ENCODE peak calls at places on chromosome 10, in ten cellular contexts. N is stimulated activated CD4-positive, alpha-beta T cell treated with anti-CD3 and anti-CD28 coated beads, Interleukin-4, amount 100 ng/mL, for 48 hours; Z is mucosa of gallbladder; A is amniotic stem cell; I is ELR; H is HT1080; U is HTR-8/SVneo; L is T-helper 22 cell; C is iPS DF 19.7; W is activated CD4-positive, alpha-beta T cell treated with anti-CD3 and anti-CD28 coated beads for 48 hours. E is an unnamed sample.

GRCh38 chr10:95560288-95561199 is 627 bp downstream of the SORBS1 start:
- DNase-seq in Z (peak; percentile 35), I (peak; percentile 23), C (no peak), L (peak; percentile 17), U (peak; percentile 21), H (peak; percentile 5), W (peak; percentile 52), A (no peak), N (peak; percentile 13), E (no peak)

GRCh38 chr10:85873063-85873462 is 493.5 kb downstream of the GRID1 start:
- DNase-seq in C (no peak), U (no peak), L (no peak), I (no peak), W (no peak), Z (no peak), H (no peak), N (no peak), A (no peak), E (no peak)

GRCh38 chr10:26815500-26815899 is 45.3 kb downstream of the ABI1 start:
- DNase-seq in U (no peak), N (no peak), C (no peak), I (no peak), A (no peak), L (no peak), H (no peak), Z (no peak), W (no peak), E (no peak)

GRCh38 chr10:64379898-64380297 is 858.7 kb downstream of the REEP3 start:
- DNase-seq in A (no peak), I (no peak), U (no peak), C (no peak), W (no peak), N (no peak), H (no peak), L (no peak), Z (no peak), E (no peak)

GRCh38 chr10:115005771-115006170 is 67.8 kb downstream of the TRUB1 start:
- DNase-seq in W (no peak), H (no peak), C (no peak), A (no peak), I (no peak), U (no peak), L (no peak), N (no peak), Z (no peak), E (no peak)

GRCh38 chr10:16867556-16867955 is 50.3 kb upstream of the RSU1 start:
- DNase-seq in Z (no peak), A (no peak), U (peak; percentile 5), W (no peak), I (peak; percentile 73), N (no peak), C (no peak), H (peak; percentile 75), L (no peak), E (peak; percentile 38)

GRCh38 chr10:109966961-109967738 is 40.6 kb upstream of the ADD3 start:
- DNase-seq in Z (no peak), L (no peak), N (no peak), W (no peak), U (peak; percentile 33), H (peak; percentile 76), C (no peak), I (peak; percentile 74), A (no peak), E (no peak)

GRCh38 chr10:99329238-99329890 is at the start of gene CNNM1:
- DNase-seq in U (peak; percentile 23), C (no peak), W (peak; percentile 64), I (peak; percentile 59), H (no peak), Z (no peak), L (no peak), A (no peak), N (peak; percentile 9), E (no peak)

GRCh38 chr10:128031216-128031615 is 95.0 kb downstream of the MKI67 start:
- DNase-seq in U (no peak), W (no peak), C (no peak), I (no peak), Z (no peak), L (no peak), H (no peak), N (no peak), A (no peak), E (no peak)

GRCh38 chr10:132523561-132524442 is 13.8 kb upstream of the INPP5A start:
- DNase-seq in C (no peak), U (no peak), H (no peak), A (no peak), W (no peak), Z (no peak), L (no peak), N (no peak), I (no peak), E (no peak)

GRCh38 chr10:29502351-29502750 is 132.4 kb downstream of the SVIL start:
- DNase-seq in W (no peak), L (no peak), Z (no peak), C (no peak), I (no peak), H (no peak), N (no peak), U (no peak), A (no peak), E (no peak)

GRCh38 chr10:127055263-127055662 is 141.1 kb downstream of the INSYN2A start:
- DNase-seq in A (no peak), I (no peak), W (no peak), Z (no peak), N (no peak), H (no peak), L (no peak), U (no peak), C (no peak), E (no peak)

GRCh38 chr10:46560952-46561351 is 4.5 kb upstream of the GPRIN2 start:
- DNase-seq in C (no peak), Z (no peak), H (no peak), U (no peak), A (no peak), L (no peak), W (peak; percentile 1), I (no peak), N (no peak), E (no peak)

GRCh38 chr10:33274096-33274785 is 60.2 kb downstream of the NRP1 start:
- DNase-seq in C (no peak), W (no peak), L (no peak), I (peak; percentile 40), A (no peak), H (no peak), N (no peak), Z (no peak), U (no peak), E (no peak)

GRCh38 chr10:46297406-46298204 is 10.8 kb downstream of the ANTXRL start:
- DNase-seq in W (peak; percentile 33), Z (peak; percentile 1), H (no peak), U (no peak), L (no peak), N (no peak), C (no peak), A (no peak), I (no peak), E (no peak)

GRCh38 chr10:129494740-129495139 is 27.7 kb downstream of the MGMT start:
- DNase-seq in I (no peak), Z (no peak), N (no peak), H (no peak), A (no peak), W (no peak), U (no peak), L (no peak), C (no peak), E (no peak)

GRCh38 chr10:7409732-7410168 is 1.1 kb downstream of the SFMBT2 start:
- DNase-seq in I (no peak), C (no peak), H (no peak), A (no peak), Z (no peak), W (peak; percentile 58), N (no peak), U (no peak), L (no peak), E (no peak)

GRCh38 chr10:110647136-110647430 is 2.9 kb downstream of the RBM20 start:
- DNase-seq in L (no peak), Z (no peak), H (no peak), A (no peak), N (no peak), U (no peak), I (peak; percentile 74), W (no peak), C (no peak), E (no peak)

E was measured in foreskin keratinocyte.